ENCODE peak calls at places on chromosome 16, in seven cellular contexts. Y is cardiac fibroblast; G is HCT116; T is activated CD4-positive, alpha-beta T cell treated with anti-CD3 and anti-CD28 coated beads for 1 hour; O is body of pancreas; F is HS-5; S is A549. V is an unnamed sample.

GRCh38 chr16:1019234-1019933 is 37.8 kb downstream of the SOX8 start:
- DNase-seq in Y (peak; percentile 64), G (no peak), T (no peak), O (peak; percentile 42), F (no peak), S (no peak), V (peak; percentile 28)

GRCh38 chr16:52546291-52546941 is 527 bp downstream of the TOX3 start:
- DNase-seq in Y (no peak), G (no peak), T (no peak), O (no peak), F (no peak), S (no peak), V (no peak)

GRCh38 chr16:71288570-71288889 is 672 bp downstream of the CMTR2 start:
- DNase-seq in Y (no peak), G (no peak), T (no peak), O (no peak), F (no peak), S (no peak), V (no peak)

GRCh38 chr16:31099860-31100638 is 5.5 kb upstream of the VKORC1 start:
- DNase-seq in Y (peak; percentile 77), G (no peak), T (no peak), O (no peak), F (no peak), S (no peak), V (no peak)

GRCh38 chr16:85856585-85856984 is 42.4 kb upstream of the IRF8 start:
- DNase-seq in Y (no peak), G (no peak), T (no peak), O (no peak), F (no peak), S (no peak), V (no peak)

GRCh38 chr16:53773150-53773846 is 69.3 kb downstream of the FTO start:
- DNase-seq in Y (peak; percentile 90), G (no peak), T (no peak), O (peak; percentile 75), F (peak; percentile 40), S (peak; percentile 51), V (no peak)

GRCh38 chr16:3646348-3646920 is 8.1 kb upstream of the DNASE1 start:
- DNase-seq in Y (no peak), G (peak; percentile 51), T (no peak), O (peak; percentile 74), F (no peak), S (peak; percentile 80), V (peak; percentile 63)

GRCh38 chr16:51243836-51244483 is 92.9 kb upstream of the SALL1 start:
- DNase-seq in Y (no peak), G (no peak), T (no peak), O (peak; percentile 61), F (no peak), S (peak; percentile 28), V (no peak)

GRCh38 chr16:11576427-11577289 is 10.1 kb downstream of the LITAF start:
- DNase-seq in Y (no peak), G (no peak), T (no peak), O (peak; percentile 51), F (no peak), S (no peak), V (no peak)

GRCh38 chr16:69554495-69554894 is 11.3 kb upstream of the NFAT5 start:
- DNase-seq in Y (no peak), G (no peak), T (no peak), O (no peak), F (no peak), S (no peak), V (no peak)

GRCh38 chr16:3716831-3717234 is 491 bp downstream of the TRAP1 start:
- DNase-seq in Y (no peak), G (no peak), T (no peak), O (peak; percentile 32), F (no peak), S (peak; percentile 21), V (no peak)

GRCh38 chr16:11350531-11351335 is 5.5 kb downstream of the RMI2 start:
- DNase-seq in Y (peak; percentile 42), G (no peak), T (no peak), O (no peak), F (peak; percentile 65), S (no peak), V (no peak)

GRCh38 chr16:2663553-2664521 is 18.5 kb upstream of the KCTD5 start:
- DNase-seq in Y (peak; percentile 31), G (no peak), T (no peak), O (peak; percentile 37), F (peak; percentile 68), S (no peak), V (no peak)

GRCh38 chr16:89009343-89010209 is 32.6 kb upstream of the CBFA2T3 start:
- DNase-seq in Y (peak; percentile 17), G (no peak), T (no peak), O (peak; percentile 20), F (no peak), S (no peak), V (no peak)

GRCh38 chr16:2273931-2274330 is 6.0 kb upstream of the RNPS1 start:
- DNase-seq in Y (no peak), G (no peak), T (no peak), O (no peak), F (no peak), S (no peak), V (no peak)

GRCh38 chr16:85444879-85445778 is 168.0 kb upstream of the GSE1 start:
- DNase-seq in Y (no peak), G (no peak), T (no peak), O (peak; percentile 38), F (no peak), S (no peak), V (no peak)

GRCh38 chr16:60582528-60582927 is 1453.7 kb downstream of the CDH8 start:
- DNase-seq in Y (no peak), G (no peak), T (no peak), O (no peak), F (no peak), S (no peak), V (no peak)

GRCh38 chr16:51164167-51164566 is 13.1 kb upstream of the SALL1 start:
- DNase-seq in Y (no peak), G (no peak), T (no peak), O (no peak), F (no peak), S (no peak), V (no peak)

GRCh38 chr16:67594956-67595355 is 32.6 kb downstream of the CTCF start:
- DNase-seq in Y (peak; percentile 72), G (no peak), T (no peak), O (peak; percentile 3), F (no peak), S (no peak), V (peak; percentile 35)

GRCh38 chr16:259814-260253 is 15.9 kb downstream of the RGS11 start:
- DNase-seq in Y (no peak), G (no peak), T (no peak), O (no peak), F (no peak), S (no peak), V (no peak)

GRCh38 chr16:1564325-1564724 is 30.9 kb downstream of the TMEM204 start:
- DNase-seq in Y (no peak), G (no peak), T (no peak), O (no peak), F (no peak), S (no peak), V (no peak)